ENCODE peak calls at places on chromosome 17, in nine cellular contexts. Q, N, C, M, K, T, X, Z and G are unnamed samples.

GRCh38 chr17:51860934-51861561 is 297.5 kb downstream of the CA10 start:
- DNase-seq in C (no peak), Z (no peak), M (peak; percentile 83), X (no peak), N (no peak), K (no peak), T (peak; percentile 64), Q (peak; percentile 72), G (no peak)

GRCh38 chr17:40063034-40063765 is 435 bp downstream of the THRA start:
- DNase-seq in N (no peak), T (no peak), Q (peak; percentile 69), X (no peak), Z (no peak), M (peak; percentile 86), C (peak; percentile 41), K (no peak), G (peak; percentile 28)

GRCh38 chr17:39110435-39111136 is 40.9 kb downstream of the PLXDC1 start:
- DNase-seq in K (no peak), Z (no peak), M (peak; percentile 33), Q (no peak), X (no peak), N (no peak), C (no peak), T (no peak), G (no peak)

GRCh38 chr17:74478369-74479100 is 12.1 kb downstream of the CD300A start:
- DNase-seq in C (peak; percentile 46), Z (no peak), T (no peak), X (no peak), K (no peak), Q (no peak), N (no peak), M (no peak), G (no peak)

GRCh38 chr17:72117748-72118587 is 2.9 kb upstream of the SOX9 start:
- DNase-seq in X (no peak), T (no peak), Q (peak; percentile 46), M (peak; percentile 67), K (peak; percentile 30), Z (no peak), C (no peak), N (no peak), G (no peak)

GRCh38 chr17:66240630-66241029 is 11.4 kb upstream of the APOH start:
- DNase-seq in K (peak; percentile 22), T (peak; percentile 86), X (no peak), Z (peak; percentile 74), C (no peak), N (no peak), M (no peak), Q (no peak), G (no peak)

GRCh38 chr17:12686486-12686885 is 20.8 kb downstream of the MYOCD start:
- DNase-seq in M (no peak), N (no peak), X (no peak), T (no peak), Z (no peak), K (no peak), Q (no peak), C (no peak), G (no peak)

GRCh38 chr17:12959441-12959840 is 58.4 kb downstream of the ELAC2 start:
- DNase-seq in Z (peak; percentile 69), Q (no peak), T (peak; percentile 52), C (no peak), K (peak; percentile 32), X (no peak), M (no peak), N (no peak), G (no peak)

GRCh38 chr17:80124351-80124981 is 22.5 kb downstream of the EIF4A3 start:
- DNase-seq in X (no peak), T (peak; percentile 28), K (peak; percentile 20), N (no peak), C (no peak), Z (peak; percentile 64), Q (peak; percentile 67), M (peak; percentile 78), G (no peak)
- TF ChIP-seq CTCF in X (no peak), T (peak; percentile 55), K (peak; percentile 56), N (no peak), C (no peak), Z (peak; percentile 30), Q (peak; percentile 57), M (peak; percentile 69), G (no peak)

DNA sequence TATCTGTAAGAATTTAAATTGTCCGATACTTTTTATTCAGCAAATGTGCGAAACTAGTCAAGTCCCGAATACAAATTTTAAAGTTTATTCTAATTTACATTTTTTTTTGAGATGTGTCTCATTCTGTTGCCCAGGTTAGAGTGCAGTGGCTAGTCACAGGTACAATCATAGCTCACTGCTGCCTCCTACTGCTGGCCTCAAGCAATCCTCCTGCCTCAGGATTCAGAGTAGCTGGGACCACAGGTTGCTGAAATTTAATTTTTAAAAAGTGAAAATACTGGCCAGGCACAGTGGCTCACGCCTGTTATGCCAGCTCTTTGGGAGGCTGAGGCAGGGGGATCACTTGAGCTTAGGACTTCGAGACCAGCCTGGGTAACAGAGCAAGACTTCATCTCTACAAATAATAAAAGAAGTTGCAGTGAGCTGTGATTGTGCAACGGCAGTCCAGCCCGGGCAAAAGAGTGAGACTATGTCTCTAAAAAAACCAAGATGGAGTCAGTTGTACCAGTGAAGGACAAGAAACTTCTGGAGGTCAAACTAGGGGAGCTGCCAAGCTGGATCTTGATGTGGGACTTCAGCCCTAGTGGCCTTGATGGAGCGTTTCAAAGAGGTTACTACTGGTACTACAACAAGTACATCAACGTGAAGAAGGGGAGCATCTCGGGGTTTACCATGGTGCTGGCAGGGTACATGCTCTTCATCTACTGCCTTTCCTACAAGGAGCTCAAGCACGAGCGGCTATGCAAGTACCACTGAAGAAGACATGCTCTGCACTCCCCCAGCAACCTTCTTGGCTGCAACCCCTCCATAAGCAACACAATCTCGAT is 5.6 kb downstream of the POLG2 start:
- DNase-seq in C (peak; percentile 55), T (peak; percentile 67), N (no peak), Z (peak; percentile 42), X (no peak), K (peak; percentile 38), Q (no peak), M (peak; percentile 30), G (no peak)
- TF ChIP-seq CTCF in C (peak; percentile 74), T (peak; percentile 85), N (peak; percentile 68), Z (peak; percentile 63), X (peak; percentile 62), K (peak; percentile 83), Q (peak; percentile 42), M (peak; percentile 53), G (peak; percentile 51)

GRCh38 chr17:3035968-3036280 is 27.5 kb downstream of the OR1D5 start:
- DNase-seq in Z (no peak), N (no peak), K (no peak), X (no peak), Q (no peak), T (no peak), M (no peak), C (no peak), G (no peak)
- TF ChIP-seq CTCF in Z (no peak), N (no peak), K (no peak), X (no peak), Q (no peak), T (no peak), M (no peak), C (no peak), G (no peak)

GRCh38 chr17:35148144-35148543 is 527 bp downstream of the UNC45B start:
- DNase-seq in X (no peak), Z (no peak), Q (no peak), C (no peak), N (no peak), T (no peak), M (no peak), K (no peak), G (no peak)
- TF ChIP-seq CTCF in X (no peak), Z (no peak), Q (no peak), C (no peak), N (no peak), T (no peak), M (no peak), K (no peak), G (no peak)

GRCh38 chr17:54749157-54749556 is 151.5 kb upstream of the TOM1L1 start:
- DNase-seq in X (no peak), N (no peak), Z (no peak), T (no peak), C (no peak), Q (no peak), K (no peak), M (peak; percentile 7), G (no peak)
- TF ChIP-seq CTCF in X (no peak), N (no peak), Z (no peak), T (no peak), C (no peak), Q (no peak), K (no peak), M (peak; percentile 17), G (no peak)

DNA sequence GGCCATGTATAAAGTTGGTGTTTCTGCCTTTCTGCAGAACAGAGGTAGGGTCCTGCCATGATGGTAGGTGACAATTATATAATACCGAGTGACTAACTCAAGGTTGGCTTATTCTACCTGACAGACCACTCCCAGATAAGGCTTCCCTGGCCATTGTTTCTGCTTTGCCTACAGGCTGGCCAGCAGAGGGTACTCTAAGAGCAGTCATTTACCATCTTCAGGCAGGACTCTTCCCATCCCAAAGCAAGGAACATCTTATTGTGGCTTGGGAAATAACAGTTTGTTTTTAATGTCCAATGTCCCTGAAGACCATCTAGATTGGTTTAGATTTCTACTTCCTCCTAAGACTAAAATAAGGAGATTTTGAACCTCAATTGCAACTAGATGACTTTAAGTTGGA is 74.1 kb downstream of the SNX11 start:
- DNase-seq in C (no peak), K (peak; percentile 45), M (peak; percentile 60), N (no peak), X (no peak), Z (peak; percentile 2), T (peak; percentile 69), Q (no peak), G (no peak)
- TF ChIP-seq CTCF in C (no peak), K (peak; percentile 62), M (peak; percentile 62), N (no peak), X (no peak), Z (peak; percentile 5), T (peak; percentile 92), Q (peak; percentile 10), G (no peak)

GRCh38 chr17:68511254-68511670 is 968 bp upstream of the PRKAR1A start:
- DNase-seq in C (no peak), N (no peak), X (peak; percentile 69), Q (no peak), K (peak; percentile 58), Z (no peak), M (no peak), T (no peak), G (no peak)
- TF ChIP-seq CTCF in C (no peak), N (no peak), X (no peak), Q (no peak), K (no peak), Z (no peak), M (no peak), T (peak; percentile 18), G (no peak)

GRCh38 chr17:8186446-8186786 is 3.6 kb downstream of the BORCS6 start:
- DNase-seq in K (no peak), C (no peak), Z (no peak), M (no peak), X (no peak), T (no peak), N (no peak), Q (no peak), G (no peak)
- TF ChIP-seq CTCF in K (no peak), C (no peak), Z (no peak), M (peak; percentile 51), X (peak; percentile 65), T (no peak), N (no peak), Q (no peak), G (no peak)